ENCODE peak calls at places on chromosomes 4 and X, in five cellular contexts. Z, H, E, T and B are unnamed samples. For H3K36me3 and H3K27me3, the result is how much of the 10 kb centered on the place peaks cover.

GRCh38 chr4:19514276-19515070 is 737.2 kb upstream of the SLIT2 start:
- DNase-seq in H (no peak), T (no peak), E (no peak), Z (no peak), B (peak)

GRCh38 chr4:108336076-108336475 is 167.3 kb upstream of the LEF1 start:
- DNase-seq in Z (no peak), E (no peak), T (no peak), H (no peak), B (peak)

GRCh38 chrX:17553451-17553850 is 178.5 kb downstream of the NHS start:
- DNase-seq in E (no peak), T (peak), H (no peak), Z (peak), B (peak)

GRCh38 chr4:173125216-173125812 is 43.3 kb upstream of the GALNT7 start:
- DNase-seq in E (no peak), Z (no peak), H (no peak), T (peak), B (no peak)

GRCh38 chr4:137610960-137611359 is 78.7 kb upstream of the PCDH18 start:
- DNase-seq in H (no peak), E (no peak), Z (no peak), T (peak), B (peak)

GRCh38 chrX:148629435-148629834 is 129.0 kb downstream of the AFF2 start:
- DNase-seq in E (no peak), H (no peak), Z (no peak), T (no peak), B (no peak)

GRCh38 chrX:67612231-67612630 is 68.4 kb downstream of the AR start:
- DNase-seq in E (no peak), T (peak), Z (no peak), H (no peak), B (peak)

GRCh38 chrX:111376897-111377601 is 34.9 kb downstream of the DCX start:
- DNase-seq in T (no peak), E (no peak), Z (no peak), H (no peak), B (no peak)

GRCh38 chr4:15956179-15956850 is 6.7 kb downstream of the FGFBP2 start:
- DNase-seq in H (peak), T (peak), Z (no peak), E (peak), B (peak)

GRCh38 chr4:147407261-147408045 is 73.4 kb upstream of the EDNRA start:
- DNase-seq in H (no peak), E (no peak), Z (no peak), T (no peak), B (no peak)

GRCh38 chr4:154491341-154491679 is 289 bp downstream of the DCHS2 start:
- DNase-seq in H (no peak), T (no peak), Z (no peak), E (no peak), B (peak)

GRCh38 chr4:151951727-151952078 is 190.9 kb upstream of the GATB start:
- DNase-seq in T (no peak), H (no peak), E (no peak), Z (no peak), B (no peak)

GRCh38 chr4:123554819-123555499 is 158.4 kb downstream of the SPRY1 start:
- DNase-seq in Z (no peak), E (no peak), H (peak), T (peak), B (no peak)

GRCh38 chrX:50081282-50081955 is 119.4 kb downstream of the AKAP4 start:
- DNase-seq in E (peak), T (peak), Z (no peak), H (no peak), B (peak)

GRCh38 chr4:104693601-104694201 is 199.0 kb upstream of the CXXC4 start:
- DNase-seq in E (no peak), H (no peak), Z (no peak), T (no peak), B (peak)

GRCh38 chr4:131001371-131001770 is 1905.4 kb downstream of the C4orf33 start:
- DNase-seq in H (no peak), E (no peak), Z (no peak), T (peak), B (peak)

GRCh38 chr4:70559216-70559830 is 32.7 kb upstream of the AMBN start:
- DNase-seq in Z (no peak), T (peak), H (peak), E (peak), B (peak)

GRCh38 chr4:165677081-165677480 is 196.0 kb upstream of the TLL1 start:
- DNase-seq in T (no peak), H (no peak), E (no peak), Z (no peak), B (no peak)

GRCh38 chr4:40933272-40934053 is 183.7 kb downstream of the NSUN7 start:
- DNase-seq in E (no peak), H (no peak), T (peak), Z (no peak), B (no peak)

GRCh38 chr4:37666625-37667071 is 19.5 kb downstream of the RELL1 start:
- DNase-seq in E (no peak), T (peak), Z (peak), H (peak), B (peak)

GRCh38 chr4:84799318-84799717 is 167.2 kb downstream of the WDFY3 start:
- DNase-seq in Z (no peak), T (peak), E (no peak), H (no peak), B (peak)

GRCh38 chrX:150463566-150463965 is 100.4 kb downstream of the MAMLD1 start:
- DNase-seq in Z (no peak), E (no peak), H (no peak), T (no peak), B (no peak)

GRCh38 chr4:3227878-3228675 is 20.9 kb upstream of the MSANTD1 start:
- DNase-seq in E (no peak), Z (no peak), H (no peak), T (no peak), B (no peak)

GRCh38 chrX:44071847-44072545 is 98.8 kb upstream of the NDP start:
- DNase-seq in E (no peak), T (no peak), H (no peak), Z (no peak), B (peak)

GRCh38 chrX:83819304-83819703 is 41.6 kb upstream of the CYLC1 start:
- DNase-seq in Z (no peak), T (no peak), E (no peak), H (no peak), B (no peak)

GRCh38 chrX:110665636-110666035 is 130.0 kb downstream of the CHRDL1 start:
- DNase-seq in T (no peak), Z (no peak), H (peak), E (peak), B (peak)

GRCh38 chrX:138946941-138947340 is 235.4 kb upstream of the FGF13 start:
- DNase-seq in E (no peak), Z (no peak), T (no peak), H (no peak), B (peak)

GRCh38 chr4:143203577-143203976 is 18.9 kb downstream of the USP38 start:
- DNase-seq in H (no peak), E (no peak), T (no peak), Z (no peak), B (no peak)
- H3K36me3 ChIP-seq in H (under half), E (under half), T (under half), Z (under half), B (under half)

DNA sequence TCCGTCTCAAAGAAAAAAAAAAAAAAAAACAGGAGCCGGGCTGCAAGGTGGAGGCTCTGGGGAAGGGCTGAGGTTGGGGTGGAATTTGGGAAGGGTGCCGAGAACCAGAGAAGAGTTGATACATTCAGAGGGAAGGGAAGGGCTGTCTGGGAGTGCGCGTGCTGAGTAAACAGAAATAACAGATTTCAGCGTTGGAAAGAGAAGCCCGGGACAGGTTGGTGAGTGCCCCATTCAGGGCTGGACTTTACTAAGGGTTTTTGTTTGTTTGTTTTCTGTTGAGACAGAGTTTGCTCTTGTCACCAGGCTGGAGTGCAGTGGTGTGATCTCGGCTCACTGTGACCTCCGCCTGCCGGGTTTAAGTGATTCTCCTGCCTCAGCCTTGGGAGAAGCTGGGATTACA is 1.7 kb upstream of the IL3RA start:
- DNase-seq in E (no peak), Z (no peak), H (no peak), T (no peak), B (no peak)
- TF ChIP-seq CTCF in E (no peak), Z (no peak), H (no peak), T (no peak), B (no peak)

DNA sequence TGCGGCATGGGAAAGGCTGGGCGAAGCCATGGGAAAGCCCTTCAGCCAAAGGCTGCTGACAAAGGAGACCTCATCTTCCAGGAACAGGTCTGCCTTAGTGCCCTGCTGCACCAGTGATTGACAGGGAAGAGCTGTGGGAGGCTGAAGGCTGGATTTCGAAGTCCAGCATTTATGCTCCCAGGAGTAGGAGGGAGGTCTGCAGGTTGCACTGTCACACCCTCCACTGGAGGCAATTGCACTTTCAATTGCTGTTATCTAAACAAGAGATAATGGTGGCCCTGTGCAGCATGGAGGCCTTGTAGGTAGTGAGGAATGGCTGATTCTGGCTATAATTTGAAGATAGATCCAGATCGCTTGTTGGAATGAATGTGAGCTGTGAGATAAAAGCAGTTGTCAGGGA is 43.7 kb downstream of the FAM114A1 start:
- DNase-seq in E (no peak), T (no peak), Z (no peak), H (no peak), B (no peak)
- H3K27me3 ChIP-seq in E (under half), T (under half), Z (under half), H (under half), B (under half)

GRCh38 chr4:877502-877901 is 51.6 kb upstream of the CPLX1 start:
- DNase-seq in H (no peak), E (no peak), Z (no peak), T (no peak), B (no peak)

GRCh38 chr4:878796-879729 is 53.1 kb downstream of the GAK start:
- DNase-seq in H (no peak), E (no peak), T (no peak), Z (no peak), B (no peak)

GRCh38 chr4:875818-876423 is 50.0 kb upstream of the CPLX1 start:
- DNase-seq in E (no peak), T (no peak), H (no peak), Z (no peak), B (no peak)

GRCh38 chr4:874971-875817 is 49.3 kb upstream of the CPLX1 start:
- DNase-seq in T (no peak), E (no peak), Z (no peak), H (no peak), B (no peak)

DNA sequence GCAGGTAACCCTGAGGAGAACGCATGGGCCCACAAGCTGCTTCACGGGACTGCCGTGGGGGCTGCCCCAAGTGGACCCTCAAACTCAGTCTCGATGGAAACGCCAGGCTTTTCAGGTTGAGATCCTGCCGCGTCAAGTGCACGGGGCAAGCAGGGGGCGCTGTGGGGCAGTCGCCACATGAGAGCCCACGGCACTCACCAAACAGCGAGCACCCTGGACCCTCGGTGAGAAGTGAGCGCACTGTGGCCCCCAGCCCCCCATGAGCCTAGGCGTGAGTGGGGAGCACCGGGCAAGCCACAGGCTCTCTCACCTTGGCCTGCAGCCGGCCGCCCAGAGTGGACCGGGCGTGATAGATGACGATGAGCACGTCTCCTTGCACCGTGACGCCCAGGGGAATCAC is 50.9 kb upstream of the CPLX1 start:
- DNase-seq in H (no peak), E (no peak), T (no peak), Z (no peak), B (no peak)
- H3K36me3 ChIP-seq in H (half or more), E (under half), T (under half), Z (under half), B (under half)

GRCh38 chr4:61614256-61614655 is 414.1 kb downstream of the ADGRL3 start:
- DNase-seq in H (no peak), Z (no peak), T (no peak), E (no peak), B (peak)

GRCh38 chr4:61619528-61619927 is 419.4 kb downstream of the ADGRL3 start:
- DNase-seq in Z (no peak), H (no peak), T (no peak), E (no peak), B (no peak)
- TF ChIP-seq CTCF in Z (no peak), H (peak), T (no peak), E (no peak), B (no peak)

GRCh38 chr4:1533501-1534064 is 127.3 kb upstream of the NKX1-1 start:
- DNase-seq in H (no peak), E (no peak), Z (no peak), T (no peak), B (no peak)
- H3K27me3 ChIP-seq in H (under half), E (under half), Z (under half), T (under half), B (under half)

DNA sequence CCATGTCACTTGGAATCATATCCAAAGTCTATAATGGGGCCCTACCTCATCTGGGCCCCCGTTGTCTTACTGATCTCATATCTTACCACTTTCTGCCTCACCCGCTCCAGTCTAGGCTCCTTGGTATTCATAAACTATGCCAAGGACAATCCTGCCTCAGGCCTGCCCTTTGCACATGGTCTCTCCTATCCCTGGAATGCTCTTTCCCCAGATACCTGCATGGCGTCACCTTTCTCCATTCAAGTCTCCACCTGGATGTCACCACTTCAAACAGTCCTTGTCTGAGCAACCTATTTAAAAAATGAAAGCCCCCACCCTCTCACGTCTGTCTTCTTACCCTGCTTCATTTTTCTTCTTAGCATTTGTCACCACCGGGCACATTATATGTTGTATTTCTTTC is 8.2 kb downstream of the VGLL1 start:
- DNase-seq in H (no peak), E (no peak), T (no peak), Z (no peak), B (no peak)
- H3K36me3 ChIP-seq in H (under half), E (under half), T (under half), Z (under half), B (under half)